ENCODE peak calls at places on chromosomes 1 and 21, in six cellular contexts. N is IMR-90, H is right atrium auricular region, X is brain microvascular endothelial cell, T is psoas muscle, V is GM12865. R is an unnamed sample.

GRCh38 chr1:7922301-7922700 is 18.3 kb downstream of the TNFRSF9 start:
- DNase-seq in N (peak; percentile 57), H (no peak), X (peak; percentile 51), T (no peak), V (no peak), R (peak; percentile 47)

GRCh38 chr1:58813361-58813760 is 29.5 kb upstream of the JUN start:
- DNase-seq in N (peak; percentile 21), H (no peak), X (no peak), T (no peak), V (peak; percentile 13), R (no peak)

GRCh38 chr21:14858309-14858708 is 206.5 kb downstream of the NRIP1 start:
- DNase-seq in N (no peak), H (no peak), X (no peak), T (no peak), V (no peak), R (no peak)

GRCh38 chr1:82801151-82801550 is 1000.4 kb downstream of the ADGRL2 start:
- DNase-seq in N (no peak), H (no peak), X (no peak), T (no peak), V (no peak), R (no peak)

GRCh38 chr1:190067592-190067991 is 410.1 kb downstream of the BRINP3 start:
- DNase-seq in N (peak; percentile 89), H (no peak), X (peak; percentile 13), T (no peak), V (peak; percentile 19), R (peak; percentile 72)

GRCh38 chr1:65509912-65510680 is 89.6 kb downstream of the LEPR start:
- DNase-seq in N (peak; percentile 82), H (no peak), X (peak; percentile 56), T (no peak), V (no peak), R (peak; percentile 69)

GRCh38 chr1:233019083-233019482 is 68.7 kb downstream of the NTPCR start:
- DNase-seq in N (no peak), H (no peak), X (no peak), T (no peak), V (no peak), R (no peak)

GRCh38 chr1:36159614-36160387 is 3.8 kb downstream of the MAP7D1 start:
- DNase-seq in N (no peak), H (no peak), X (no peak), T (no peak), V (no peak), R (no peak)

GRCh38 chr1:17207966-17208418 is 3.1 kb downstream of the PADI1 start:
- DNase-seq in N (peak; percentile 76), H (no peak), X (peak; percentile 69), T (peak; percentile 23), V (peak; percentile 60), R (peak; percentile 62)

GRCh38 chr21:36478941-36479340 is 981 bp downstream of the CLDN14 start:
- DNase-seq in N (no peak), H (no peak), X (peak; percentile 56), T (no peak), V (no peak), R (no peak)

GRCh38 chr1:33763406-33763805 is 100.5 kb upstream of the HMGB4 start:
- DNase-seq in N (peak; percentile 19), H (no peak), X (peak; percentile 1), T (no peak), V (no peak), R (peak; percentile 39)

GRCh38 chr21:36700961-36701911 is 2.3 kb downstream of the SIM2 start:
- DNase-seq in N (no peak), H (no peak), X (no peak), T (no peak), V (no peak), R (no peak)

GRCh38 chr1:22919341-22920025 is 53.2 kb downstream of the LACTBL1 start:
- DNase-seq in N (peak; percentile 26), H (no peak), X (no peak), T (no peak), V (no peak), R (no peak)

GRCh38 chr1:224544711-224545110 is 71.4 kb upstream of the CNIH3 start:
- DNase-seq in N (no peak), H (no peak), X (no peak), T (no peak), V (no peak), R (no peak)

GRCh38 chr1:77060000-77060399 is 159.2 kb downstream of the PIGK start:
- DNase-seq in N (no peak), H (no peak), X (no peak), T (no peak), V (no peak), R (no peak)

DNA sequence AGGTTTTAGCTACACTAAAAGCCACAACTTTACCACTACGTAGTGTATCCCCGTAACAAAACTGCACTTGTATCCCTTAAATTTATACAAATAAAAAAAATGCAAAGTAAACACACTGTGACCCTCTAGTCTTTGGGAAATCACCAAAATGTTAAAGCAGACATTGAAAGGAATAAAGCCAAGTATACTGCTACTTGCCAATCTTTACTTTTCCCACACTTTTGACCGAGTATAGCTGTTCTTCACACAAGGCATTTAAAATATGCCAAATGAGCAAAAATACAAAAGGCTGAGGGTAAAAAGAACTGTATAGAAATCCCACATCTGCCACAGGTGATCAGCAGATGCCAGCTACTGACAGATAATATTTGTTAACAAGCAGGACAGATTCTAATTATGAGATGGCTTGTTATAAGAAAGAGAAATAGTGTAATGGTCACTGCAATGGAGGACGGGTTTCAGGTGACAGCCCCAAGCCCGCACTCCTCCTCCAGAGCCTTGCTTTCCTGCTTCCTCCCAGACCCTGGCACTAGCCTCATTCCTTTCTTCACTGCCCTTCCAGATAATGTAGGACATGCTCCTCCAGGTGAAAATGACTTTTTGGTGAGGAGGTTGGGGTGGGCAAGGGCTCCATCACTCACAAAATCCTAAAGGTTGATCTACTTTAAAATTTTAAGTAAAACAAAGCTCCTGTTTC is 18.1 kb downstream of the KCNT2 start:
- DNase-seq in N (no peak), H (no peak), X (no peak), T (no peak), V (no peak), R (no peak)
- H3K4me3 ChIP-seq in N (no peak overlapping the region), H (no peak overlapping the region), X (no peak overlapping the region), T (no peak overlapping the region), V (no peak overlapping the region), R (no peak overlapping the region)

GRCh38 chr1:16150508-16150907 is 5.4 kb downstream of the EPHA2 start:
- DNase-seq in N (no peak), H (no peak), X (no peak), T (no peak), V (no peak), R (no peak)

GRCh38 chr1:16149702-16150488 is 6.0 kb downstream of the EPHA2 start:
- DNase-seq in N (no peak), H (no peak), X (no peak), T (no peak), V (no peak), R (no peak)

GRCh38 chr1:16152521-16153087 is 3.3 kb downstream of the EPHA2 start:
- DNase-seq in N (peak; percentile 44), H (no peak), X (no peak), T (no peak), V (no peak), R (no peak)

GRCh38 chr1:16151985-16152384 is 3.9 kb downstream of the EPHA2 start:
- DNase-seq in N (no peak), H (no peak), X (no peak), T (no peak), V (no peak), R (no peak)

DNA sequence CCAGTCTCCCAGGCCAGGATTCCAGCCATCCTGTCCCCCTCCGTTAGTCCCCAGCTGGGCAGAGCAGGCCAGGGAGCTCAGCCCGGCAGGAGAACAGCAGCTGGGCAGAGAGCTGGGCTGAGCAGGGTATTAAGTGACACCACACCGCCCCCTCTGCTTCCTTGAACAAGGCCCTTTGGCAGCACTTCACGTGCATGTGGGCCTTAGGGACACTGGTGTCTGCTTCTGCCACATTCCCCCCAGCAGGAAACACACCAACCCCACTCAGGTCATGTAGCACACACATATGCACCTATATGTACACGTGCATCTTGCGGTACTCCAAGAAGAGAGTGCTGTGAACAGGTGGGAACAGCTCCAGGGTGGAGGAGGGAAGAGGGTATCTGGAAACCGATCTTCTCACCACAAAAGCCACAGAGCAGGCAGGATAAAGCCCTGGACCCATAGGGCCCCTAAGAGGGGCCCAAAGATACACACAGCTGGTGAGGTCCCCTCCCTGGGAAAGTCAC is 4.6 kb downstream of the EPHA2 start:
- DNase-seq in N (peak; percentile 63), H (no peak), X (no peak), T (no peak), V (no peak), R (peak; percentile 56)
- TF ChIP-seq CTCF in N (no peak), H (peak; percentile 21), X (peak; percentile 18), T (no peak), V (no peak), R (no peak)

DNA sequence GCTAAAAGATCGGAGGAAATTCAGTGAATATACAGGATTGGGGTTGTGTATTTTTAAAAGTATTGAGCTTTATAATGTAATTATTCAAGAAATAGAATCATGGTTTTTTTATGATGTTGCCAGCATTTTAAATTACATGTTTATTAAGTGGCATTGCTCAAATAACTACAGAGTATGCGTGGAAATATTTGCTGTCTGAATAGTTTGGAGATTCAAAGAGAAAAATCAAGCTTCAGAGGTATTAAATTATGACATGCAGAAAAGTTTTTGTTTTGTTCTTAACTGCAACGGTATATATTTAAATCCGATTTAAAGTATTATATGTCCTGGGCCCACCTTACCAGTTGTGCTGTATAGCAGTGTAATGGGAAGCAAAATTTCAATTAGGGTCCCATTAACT is 859.7 kb downstream of the USP25 start:
- DNase-seq in N (no peak), H (no peak), X (no peak), T (no peak), V (no peak), R (no peak)
- H3K4me3 ChIP-seq in N (no peak overlapping the region), H (no peak overlapping the region), X (no peak overlapping the region), T (no peak overlapping the region), V (no peak overlapping the region), R (no peak overlapping the region)

DNA sequence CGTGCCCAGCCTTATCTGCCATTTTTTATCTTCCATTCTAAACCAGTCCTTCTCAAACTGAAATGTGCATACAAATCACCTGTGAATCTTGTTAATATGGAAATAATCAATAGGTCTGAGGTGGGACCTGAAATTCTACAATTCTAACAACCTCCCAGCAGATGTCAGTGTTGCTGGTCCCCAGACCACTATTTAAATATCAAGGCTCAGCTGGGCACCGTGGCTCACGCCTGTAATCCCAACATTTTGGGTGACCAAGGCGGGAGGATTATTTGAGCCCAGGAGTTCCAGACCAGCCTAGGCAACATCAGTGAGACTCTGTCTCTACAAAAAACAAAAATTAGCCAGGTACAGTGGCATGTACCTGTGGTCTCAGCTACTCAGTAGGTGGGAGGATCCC is 4.1 kb downstream of the UQCRHL start:
- DNase-seq in N (peak; percentile 38), H (no peak), X (no peak), T (no peak), V (peak; percentile 58), R (peak; percentile 36)
- TF ChIP-seq CTCF in N (peak; percentile 35), H (peak; percentile 53), X (peak; percentile 59), T (peak; percentile 26), V (peak; percentile 32), R (peak; percentile 45)

DNA sequence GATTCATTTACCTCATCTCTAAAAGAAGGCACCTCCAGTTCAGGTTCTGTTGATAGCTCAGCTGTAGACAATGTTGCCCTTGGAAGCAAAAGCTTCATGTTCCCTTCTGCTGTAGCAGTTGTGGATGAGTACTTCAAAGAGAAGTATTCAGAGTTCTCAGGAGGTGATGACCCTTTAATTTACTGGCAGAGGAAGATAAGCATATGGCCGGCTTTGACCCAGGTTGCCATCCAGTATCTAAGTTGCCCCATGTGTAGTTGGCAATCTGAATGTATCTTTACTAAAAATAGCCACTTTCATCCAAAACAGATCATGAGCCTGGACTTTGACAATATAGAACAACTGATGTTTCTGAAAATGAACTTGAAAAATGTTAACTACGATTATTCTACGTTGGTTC is 4.6 kb downstream of the ZBED6 start:
- DNase-seq in N (no peak), H (no peak), X (no peak), T (no peak), V (no peak), R (no peak)
- H3K4me3 ChIP-seq in N (no peak overlapping the region), H (no peak overlapping the region), X (no peak overlapping the region), T (peak overlapping the region; percentile 29), V (no peak overlapping the region), R (no peak overlapping the region)